ENCODE peak calls at places on chromosomes 6 and 20, in seven cellular contexts. R is H1, O is IMR-90, Q is A549, Z is K562, F is HepG2, M is GM12878. L is an unnamed sample.

GRCh38 chr20:3251806-3252205 is 12.8 kb upstream of the SLC4A11 start:
- DNase-seq in M (no peak), R (no peak), F (no peak), Z (no peak), O (peak), Q (no peak), L (no peak)

GRCh38 chr20:16606468-16606867 is 33.2 kb upstream of the KIF16B start:
- DNase-seq in F (no peak), O (no peak), Q (no peak), R (no peak), Z (no peak), M (no peak), L (no peak)

GRCh38 chr6:45163952-45164766 is 164.0 kb upstream of the RUNX2 start:
- DNase-seq in Q (no peak), Z (no peak), F (no peak), R (no peak), M (peak), O (no peak), L (peak)

GRCh38 chr20:47326718-47327137 is 29.8 kb downstream of the ZMYND8 start:
- DNase-seq in Q (peak), R (no peak), F (no peak), O (peak), M (no peak), Z (no peak), L (no peak)

GRCh38 chr20:32315885-32316284 is 38.4 kb downstream of the KIF3B start:
- DNase-seq in F (no peak), R (no peak), Q (no peak), O (no peak), M (no peak), Z (no peak), L (no peak)

GRCh38 chr6:43878823-43879495 is 108.9 kb downstream of the VEGFA start:
- DNase-seq in R (no peak), F (no peak), Z (no peak), M (no peak), Q (no peak), O (no peak), L (no peak)

GRCh38 chr20:37414636-37415035 is 68.7 kb downstream of the SRC start:
- DNase-seq in O (no peak), M (no peak), Q (no peak), R (no peak), F (no peak), Z (no peak), L (no peak)

GRCh38 chr6:30747300-30747687 is 2.9 kb upstream of the IER3 start:
- DNase-seq in F (peak), M (no peak), O (peak), Z (no peak), Q (no peak), R (no peak), L (no peak)

GRCh38 chr6:169971171-169971861 is 219.9 kb downstream of the ERMARD start:
- DNase-seq in F (no peak), R (peak), M (no peak), Z (no peak), Q (no peak), O (no peak), L (no peak)

GRCh38 chr6:36431197-36431596 is 11.5 kb downstream of the PXT1 start:
- DNase-seq in F (no peak), Q (no peak), Z (no peak), O (no peak), R (no peak), M (no peak), L (no peak)
- H3K27ac ChIP-seq in F (no peak), Q (peak), Z (no peak), O (peak), R (no peak), M (no peak), L (no peak)

GRCh38 chr6:6881438-6882267 is 226.1 kb upstream of the RREB1 start:
- DNase-seq in M (no peak), Q (no peak), Z (no peak), O (no peak), F (no peak), R (no peak), L (no peak)
- TF ChIP-seq CEBPB in M (no peak), Q (no peak), Z (peak), O (no peak), F (no peak), R (no peak), L (no peak)

DNA sequence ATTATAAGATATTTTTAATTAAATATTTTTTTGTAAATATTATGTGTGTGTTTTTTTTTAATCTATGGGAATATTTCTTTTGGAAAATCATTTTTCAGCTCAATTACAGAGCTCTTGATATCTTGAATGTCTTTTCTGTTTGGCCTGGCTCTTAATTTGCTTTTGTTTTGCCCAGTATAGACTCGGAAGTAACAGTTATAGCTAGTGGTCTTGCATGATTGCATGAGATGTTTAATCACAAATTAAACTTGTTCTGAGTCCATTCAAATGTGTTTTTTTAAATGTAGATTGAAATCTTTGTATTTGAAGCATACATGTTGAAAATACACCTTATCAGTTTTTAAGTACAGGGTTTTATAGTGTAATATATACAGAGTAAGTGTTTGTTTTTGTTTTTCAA is 2.6 kb downstream of the ID4 start:
- DNase-seq in R (no peak), Q (no peak), Z (no peak), O (no peak), F (no peak), M (no peak), L (no peak)
- H3K27ac ChIP-seq in R (no peak), Q (no peak), Z (no peak), O (no peak), F (peak), M (no peak), L (no peak)

GRCh38 chr6:159298840-159299239 is 129.6 kb downstream of the FNDC1 start:
- DNase-seq in R (no peak), M (no peak), Q (no peak), Z (no peak), O (no peak), F (no peak), L (no peak)
- TF ChIP-seq CEBPB in R (no peak), M (no peak), Q (no peak), Z (no peak), O (no peak), F (no peak), L (no peak)

GRCh38 chr20:57264908-57265648 is 1.4 kb downstream of the BMP7 start:
- DNase-seq in Z (no peak), Q (no peak), F (no peak), M (no peak), R (peak), O (no peak), L (no peak)

GRCh38 chr20:57265649-57266250 is 691 bp downstream of the BMP7 start:
- DNase-seq in F (no peak), Q (peak), M (no peak), Z (no peak), R (peak), O (no peak), L (no peak)

GRCh38 chr20:57268399-57269076 is 2.1 kb upstream of the BMP7 start:
- DNase-seq in R (no peak), F (no peak), Z (no peak), Q (no peak), O (no peak), M (no peak), L (no peak)

GRCh38 chr20:57267158-57267821 is 849 bp upstream of the BMP7 start:
- DNase-seq in Q (no peak), F (no peak), O (no peak), R (no peak), M (no peak), Z (no peak), L (no peak)

GRCh38 chr20:57266251-57267157 is at the start of gene BMP7:
- DNase-seq in M (no peak), F (no peak), Q (peak), Z (no peak), R (peak), O (no peak), L (no peak)
- H3K27ac ChIP-seq in M (no peak), F (no peak), Q (peak), Z (no peak), R (no peak), O (no peak), L (peak)

GRCh38 chr6:168288781-168289570 is 30.6 kb downstream of the DACT2 start:
- DNase-seq in F (no peak), Z (no peak), O (no peak), R (no peak), M (no peak), Q (no peak), L (no peak)
- TF ChIP-seq CEBPB in F (no peak), Z (no peak), O (no peak), R (no peak), M (no peak), Q (no peak), L (no peak)

DNA sequence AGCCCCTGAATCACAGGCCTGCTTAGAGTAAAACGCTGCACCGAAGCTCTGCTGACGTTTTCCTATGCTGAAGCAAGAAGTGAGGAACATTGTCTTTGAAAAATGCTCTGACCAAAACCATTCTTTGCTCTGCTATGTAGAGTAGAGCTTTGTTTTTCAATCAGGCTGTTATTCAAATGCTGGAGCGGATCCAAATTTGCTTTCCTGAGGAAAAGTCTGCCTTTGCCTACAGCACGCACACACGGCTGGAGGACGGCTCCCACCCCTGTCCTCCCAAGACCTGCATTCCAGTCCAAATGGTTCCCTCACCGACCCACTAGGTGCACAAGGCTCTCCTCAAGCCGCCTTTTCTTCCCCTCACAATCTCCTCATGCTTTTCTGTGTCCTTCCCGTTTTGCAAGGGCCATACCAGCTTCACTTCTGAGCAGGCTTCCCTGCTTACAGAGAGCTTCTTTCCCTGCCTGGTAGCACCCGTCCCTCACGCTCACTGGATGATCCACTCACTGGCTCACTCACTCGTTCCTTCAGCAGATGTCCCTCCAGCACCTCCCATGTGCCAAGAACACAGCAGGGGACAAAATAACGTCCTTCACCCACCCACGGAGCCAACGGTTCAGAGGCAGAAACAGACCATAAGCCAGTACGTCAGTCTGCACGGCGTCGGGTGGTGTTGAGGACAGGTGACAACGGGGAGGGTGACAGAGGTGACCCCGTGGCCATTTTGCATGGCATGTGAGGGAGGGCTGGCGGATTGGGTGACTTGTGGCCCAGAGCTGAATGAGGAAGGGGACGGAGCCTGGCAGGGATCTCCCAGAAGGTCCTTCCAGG is 137.9 kb upstream of the NEDD9 start:
- DNase-seq in O (no peak), M (no peak), Z (no peak), F (no peak), Q (no peak), R (no peak), L (no peak)
- H3K27ac ChIP-seq in O (no peak), M (peak), Z (no peak), F (peak), Q (peak), R (no peak), L (no peak)

GRCh38 chr6:162603231-162603630 is 124.3 kb downstream of the PRKN start:
- DNase-seq in R (no peak), F (no peak), Q (no peak), M (no peak), Z (no peak), O (no peak), L (no peak)

GRCh38 chr6:162605881-162606280 is 121.7 kb downstream of the PRKN start:
- DNase-seq in Q (no peak), M (no peak), F (no peak), Z (no peak), O (no peak), R (no peak), L (no peak)

GRCh38 chr6:162602759-162603158 is 124.8 kb downstream of the PRKN start:
- DNase-seq in F (no peak), Z (no peak), R (no peak), Q (no peak), O (no peak), M (no peak), L (no peak)
- TF ChIP-seq CEBPB in F (no peak), Z (no peak), R (no peak), Q (no peak), O (no peak), M (no peak), L (no peak)

GRCh38 chr6:15475261-15475660 is 187.6 kb downstream of the DTNBP1 start:
- DNase-seq in F (no peak), Q (no peak), M (no peak), R (no peak), Z (no peak), O (no peak), L (no peak)
- H3K27ac ChIP-seq in F (no peak), Q (no peak), M (no peak), R (no peak), Z (no peak), O (no peak), L (no peak)